ENCODE peak calls at places on chromosomes 5 and 9, in nine cellular contexts. E is GDM1; P is IMR-90; J is NCI-H1092; Y is T-helper 2 cell; D is stimulated activated CD4-positive, alpha-beta T cell treated with anti-CD3 and anti-CD28 coated beads, Interleukin-2, amount 100 ng/mL, for 48 hours; H is left ventricle myocardium superior; S is activated CD8-positive, alpha-beta memory T cell treated with anti-CD3 and anti-CD28 coated beads for 48 hours; Z is NCI-H510A treated with DMSO at 0.1 percent for 48 hours. I is an unnamed sample.
A peak's percentile ranks its signal among the peaks of the same experiment; 100 is the strongest.

GRCh38 chr9:34633851-34634550 is 3.6 kb downstream of the SIGMAR1 start:
- DNase-seq in S (no peak), D (peak; percentile 72), E (peak; percentile 39), P (peak; percentile 64), Z (peak; percentile 39), Y (peak; percentile 58), J (peak; percentile 57), H (peak; percentile 67), I (peak; percentile 49)

GRCh38 chr5:177105546-177106476 is 19.1 kb downstream of the FGFR4 start:
- DNase-seq in H (no peak), Y (no peak), D (no peak), J (no peak), P (no peak), E (no peak), S (no peak), Z (no peak), I (no peak)

GRCh38 chr5:34576849-34577248 is 79.3 kb upstream of the RAI14 start:
- DNase-seq in Z (no peak), Y (no peak), E (no peak), D (no peak), S (no peak), J (no peak), H (no peak), P (no peak), I (no peak)

GRCh38 chr5:136439367-136439766 is 74.0 kb upstream of the TRPC7 start:
- DNase-seq in J (no peak), E (no peak), Z (no peak), Y (no peak), S (no peak), D (no peak), P (no peak), H (no peak), I (no peak)

GRCh38 chr9:120078112-120078511 is 501.9 kb downstream of the CDK5RAP2 start:
- DNase-seq in J (no peak), S (no peak), D (no peak), Z (no peak), E (no peak), P (no peak), Y (no peak), H (no peak), I (no peak)

GRCh38 chr9:82810902-82811301 is 252.0 kb downstream of the RASEF start:
- DNase-seq in Y (no peak), E (no peak), D (no peak), P (peak; percentile 62), S (no peak), J (no peak), Z (peak; percentile 6), H (no peak), I (no peak)

GRCh38 chr5:38382898-38383297 is 124.5 kb downstream of the EGFLAM start:
- DNase-seq in D (peak; percentile 49), H (peak; percentile 51), J (peak; percentile 34), P (peak; percentile 68), E (peak; percentile 5), Z (peak; percentile 93), S (peak; percentile 3), Y (no peak), I (peak; percentile 72)

GRCh38 chr5:109322694-109323093 is 87.1 kb downstream of the PJA2 start:
- DNase-seq in Z (no peak), J (no peak), H (no peak), Y (no peak), E (no peak), S (no peak), D (no peak), P (no peak), I (no peak)

GRCh38 chr5:103086547-103086946 is 33.4 kb downstream of the GIN1 start:
- DNase-seq in S (no peak), P (no peak), E (no peak), D (no peak), Z (no peak), H (no peak), Y (no peak), J (no peak), I (no peak)

GRCh38 chr5:1999794-2000193 is 117.1 kb upstream of the IRX4 start:
- DNase-seq in E (no peak), J (no peak), H (no peak), P (no peak), Z (no peak), Y (no peak), D (no peak), S (no peak), I (no peak)

GRCh38 chr9:95284152-95284551 is 33.4 kb downstream of the FANCC start:
- DNase-seq in P (peak; percentile 94), S (no peak), Z (no peak), H (no peak), J (no peak), E (no peak), D (no peak), Y (no peak), I (no peak)

GRCh38 chr9:136945333-136946227 is 537 bp downstream of the C8G start:
- DNase-seq in Y (no peak), S (no peak), Z (no peak), H (peak; percentile 44), J (no peak), E (no peak), P (no peak), D (no peak), I (no peak)

GRCh38 chr9:6247266-6247665 is 31.7 kb downstream of the IL33 start:
- DNase-seq in J (no peak), Z (no peak), S (no peak), H (no peak), E (no peak), P (no peak), Y (no peak), D (no peak), I (no peak)

GRCh38 chr5:74070766-74071165 is 444.8 kb downstream of the ARHGEF28 start:
- DNase-seq in E (no peak), Z (no peak), H (no peak), Y (no peak), S (no peak), J (no peak), P (no peak), D (no peak), I (no peak)

GRCh38 chr5:15249152-15249551 is 250.8 kb upstream of the FBXL7 start:
- DNase-seq in H (no peak), J (no peak), Z (no peak), P (peak; percentile 84), D (no peak), S (no peak), E (no peak), Y (no peak), I (no peak)

GRCh38 chr9:630817-631216 is 210.7 kb upstream of the DMRT1 start:
- DNase-seq in Z (no peak), H (no peak), P (peak; percentile 17), E (no peak), J (no peak), S (no peak), D (no peak), Y (no peak), I (no peak)

GRCh38 chr9:89794918-89795317 is 190.1 kb downstream of the GADD45G start:
- DNase-seq in D (no peak), S (no peak), E (no peak), Y (no peak), P (no peak), J (no peak), Z (no peak), H (no peak), I (no peak)

GRCh38 chr5:64690417-64691151 is at the start of gene SHISAL2B:
- DNase-seq in Y (no peak), Z (peak; percentile 62), J (peak; percentile 31), D (no peak), H (peak; percentile 26), S (no peak), P (no peak), E (peak; percentile 1), I (peak; percentile 25)

GRCh38 chr5:79236970-79237734 is 1.2 kb downstream of the JMY start:
- DNase-seq in H (peak; percentile 56), S (peak; percentile 32), E (no peak), Y (peak; percentile 26), D (peak; percentile 20), Z (peak; percentile 65), J (peak; percentile 10), P (peak; percentile 45), I (peak; percentile 37)

GRCh38 chr9:93315118-93315517 is 131.2 kb downstream of the WNK2 start:
- DNase-seq in H (no peak), S (no peak), Y (no peak), D (no peak), P (no peak), Z (no peak), E (no peak), J (no peak), I (no peak)

GRCh38 chr5:37769840-37770239 is 70.0 kb downstream of the GDNF start:
- DNase-seq in Z (no peak), P (no peak), Y (no peak), D (no peak), H (no peak), E (no peak), S (no peak), J (no peak), I (no peak)

GRCh38 chr9:129309041-129309430 is 131.0 kb upstream of the IER5L start:
- DNase-seq in S (no peak), J (no peak), D (no peak), Z (no peak), E (no peak), Y (no peak), P (no peak), H (no peak), I (no peak)

GRCh38 chr9:68843239-68843638 is 138.2 kb downstream of the PIP5K1B start:
- DNase-seq in P (no peak), J (no peak), Z (no peak), D (no peak), E (no peak), Y (no peak), S (no peak), H (no peak), I (no peak)

GRCh38 chr9:107131108-107131799 is 151.8 kb upstream of the RAD23B start:
- DNase-seq in Z (peak; percentile 49), H (peak; percentile 19), P (no peak), D (no peak), J (peak; percentile 7), E (no peak), S (no peak), Y (no peak), I (peak; percentile 72)

GRCh38 chr5:92676120-92676838 is 904.7 kb downstream of the NR2F1-AS1 start:
- DNase-seq in D (no peak), Z (no peak), J (no peak), H (no peak), Y (no peak), S (no peak), E (no peak), P (no peak), I (no peak)

GRCh38 chr5:107790671-107791070 is 119.9 kb upstream of the EFNA5 start:
- DNase-seq in S (no peak), H (no peak), Y (no peak), Z (no peak), J (no peak), P (no peak), D (no peak), E (no peak), I (no peak)

GRCh38 chr9:137387034-137387890 is 35.7 kb downstream of the EXD3 start:
- DNase-seq in H (no peak), Y (no peak), E (peak; percentile 13), Z (peak; percentile 8), D (peak; percentile 58), P (no peak), J (no peak), S (no peak), I (no peak)

GRCh38 chr9:125521462-125522327 is 185.3 kb downstream of the MAPKAP1 start:
- DNase-seq in J (no peak), Y (peak; percentile 9), E (no peak), P (peak; percentile 97), S (peak; percentile 10), H (no peak), Z (no peak), D (no peak), I (no peak)

GRCh38 chr9:18739641-18740318 is 265.8 kb downstream of the ADAMTSL1 start:
- DNase-seq in S (no peak), Z (no peak), J (no peak), D (no peak), Y (no peak), P (no peak), E (no peak), H (no peak), I (no peak)

GRCh38 chr5:177412603-177413233 is 3.4 kb upstream of the F12 start:
- DNase-seq in Z (no peak), J (no peak), Y (no peak), P (no peak), H (no peak), D (no peak), S (no peak), E (no peak), I (no peak)

GRCh38 chr9:132703336-132703735 is 33.1 kb downstream of the GTF3C4 start:
- DNase-seq in D (no peak), E (no peak), J (no peak), Z (no peak), S (no peak), H (no peak), Y (no peak), P (peak; percentile 42), I (no peak)

I was measured in NCI-H345.